ENCODE peak calls at places on chromosomes 7 and 10, in four cellular contexts. V, E, Z and F are unnamed samples.

GRCh38 chr7:105649727-105650381 is 68.6 kb upstream of the EFCAB10 start:
- DNase-seq in V (no peak), E (no peak), Z (no peak), F (peak; percentile 14)

GRCh38 chr7:109476409-109476808 is 906.7 kb downstream of the DNAJB9 start:
- DNase-seq in V (no peak), E (no peak), Z (no peak), F (no peak)

GRCh38 chr10:83562381-83562780 is 576.9 kb upstream of the GHITM start:
- DNase-seq in V (no peak), E (no peak), Z (no peak), F (no peak)

GRCh38 chr7:138396251-138397070 is 63.6 kb upstream of the TRIM24 start:
- DNase-seq in V (peak; percentile 100), E (no peak), Z (no peak), F (no peak)

GRCh38 chr10:34743804-34744203 is 71.3 kb downstream of the PARD3 start:
- DNase-seq in V (no peak), E (no peak), Z (no peak), F (peak; percentile 95)

GRCh38 chr10:71300555-71301370 is 18.3 kb upstream of the SLC29A3 start:
- DNase-seq in V (no peak), E (no peak), Z (no peak), F (no peak)

GRCh38 chr7:51135576-51135975 is 181.0 kb downstream of the COBL start:
- DNase-seq in V (no peak), E (no peak), Z (no peak), F (no peak)

GRCh38 chr10:48551796-48552591 is 52.9 kb downstream of the ARHGAP22 start:
- DNase-seq in V (no peak), E (peak; percentile 73), Z (peak; percentile 29), F (no peak)

GRCh38 chr10:21888959-21889358 is 114.6 kb downstream of the DNAJC1 start:
- DNase-seq in V (no peak), E (no peak), Z (no peak), F (no peak)

GRCh38 chr7:46485481-46486065 is 564.5 kb upstream of the IGFBP3 start:
- DNase-seq in V (no peak), E (no peak), Z (no peak), F (no peak)

GRCh38 chr10:117294039-117294438 is 53.1 kb downstream of the SLC18A2 start:
- DNase-seq in V (no peak), E (no peak), Z (no peak), F (no peak)

GRCh38 chr10:59536576-59537014 is 173.1 kb downstream of the SLC16A9 start:
- DNase-seq in V (no peak), E (no peak), Z (peak; percentile 39), F (peak; percentile 70)

GRCh38 chr10:659710-660141 is 29.7 kb downstream of the DIP2C start:
- DNase-seq in V (no peak), E (no peak), Z (no peak), F (peak; percentile 53)

GRCh38 chr7:3404490-3404889 is 103.4 kb downstream of the SDK1 start:
- DNase-seq in V (no peak), E (no peak), Z (no peak), F (no peak)

GRCh38 chr10:79347894-79348639 is 798 bp downstream of the PPIF start:
- DNase-seq in V (peak; percentile 45), E (peak; percentile 89), Z (peak; percentile 82), F (peak; percentile 91)

GRCh38 chr10:6313107-6313895 is 110.6 kb downstream of the PFKFB3 start:
- DNase-seq in V (no peak), E (no peak), Z (no peak), F (no peak)

GRCh38 chr10:89940076-89940475 is 238.7 kb downstream of the KIF20B start:
- DNase-seq in V (no peak), E (no peak), Z (no peak), F (no peak)

GRCh38 chr7:23334482-23335056 is 35.4 kb downstream of the MALSU1 start:
- DNase-seq in V (peak; percentile 94), E (no peak), Z (peak; percentile 39), F (no peak)

GRCh38 chr7:105336009-105336408 is 52.7 kb downstream of the SRPK2 start:
- DNase-seq in V (no peak), E (no peak), Z (no peak), F (no peak)

GRCh38 chr7:100641463-100641859 is at the start of gene TFR2:
- DNase-seq in V (peak; percentile 41), E (peak; percentile 98), Z (no peak), F (no peak)

GRCh38 chr7:99579956-99580777 is 17.9 kb upstream of the TMEM225B start:
- DNase-seq in V (peak; percentile 6), E (peak; percentile 36), Z (peak; percentile 39), F (no peak)

GRCh38 chr10:103241262-103242011 is 4.2 kb upstream of the RPEL1 start:
- DNase-seq in V (peak; percentile 50), E (no peak), Z (no peak), F (no peak)

GRCh38 chr7:16604054-16604453 is 41.5 kb downstream of the ANKMY2 start:
- DNase-seq in V (peak; percentile 10), E (no peak), Z (no peak), F (no peak)

GRCh38 chr10:85026878-85027467 is 698.6 kb downstream of the CCSER2 start:
- DNase-seq in V (no peak), E (no peak), Z (no peak), F (no peak)

GRCh38 chr10:104350146-104350635 is 3.4 kb upstream of the CFAP58 start:
- DNase-seq in V (peak; percentile 66), E (no peak), Z (peak; percentile 42), F (no peak)

GRCh38 chr7:80346704-80347103 is 165.2 kb downstream of the GNAT3 start:
- DNase-seq in V (no peak), E (no peak), Z (no peak), F (no peak)

GRCh38 chr7:121961491-121961890 is 88.5 kb downstream of the PTPRZ1 start:
- DNase-seq in V (no peak), E (no peak), Z (no peak), F (no peak)

GRCh38 chr7:13414181-13414580 is 575.3 kb downstream of the ETV1 start:
- DNase-seq in V (no peak), E (no peak), Z (no peak), F (no peak)

GRCh38 chr7:30598121-30598876 is 3.6 kb downstream of the GARS1 start:
- DNase-seq in V (no peak), E (no peak), Z (no peak), F (no peak)

GRCh38 chr10:129968937-129969527 is 5.0 kb upstream of the EBF3 start:
- DNase-seq in V (peak; percentile 9), E (no peak), Z (peak; percentile 31), F (peak; percentile 64)

GRCh38 chr10:116268976-116269375 is 4.0 kb downstream of the GFRA1 start:
- DNase-seq in V (no peak), E (no peak), Z (no peak), F (no peak)

GRCh38 chr10:113558336-113558735 is 5.5 kb downstream of the HABP2 start:
- DNase-seq in V (no peak), E (no peak), Z (no peak), F (no peak)

GRCh38 chr7:99926351-99926750 is 3.1 kb downstream of the GJC3 start:
- DNase-seq in V (no peak), E (no peak), Z (no peak), F (no peak)

GRCh38 chr10:27252267-27253000 is 11.8 kb upstream of the ACBD5 start:
- DNase-seq in V (no peak), E (peak; percentile 83), Z (peak; percentile 69), F (no peak)

GRCh38 chr10:1153805-1154351 is 97.7 kb downstream of the WDR37 start:
- DNase-seq in V (no peak), E (no peak), Z (no peak), F (peak; percentile 38)

GRCh38 chr10:102888048-102888447 is 18.8 kb downstream of the AS3MT start:
- DNase-seq in V (no peak), E (no peak), Z (no peak), F (no peak)

GRCh38 chr10:15587271-15587670 is 132.5 kb downstream of the ITGA8 start:
- DNase-seq in V (no peak), E (no peak), Z (no peak), F (no peak)

GRCh38 chr10:44411251-44411650 is 26.4 kb upstream of the CXCL12 start:
- DNase-seq in V (no peak), E (no peak), Z (no peak), F (peak; percentile 35)

DNA sequence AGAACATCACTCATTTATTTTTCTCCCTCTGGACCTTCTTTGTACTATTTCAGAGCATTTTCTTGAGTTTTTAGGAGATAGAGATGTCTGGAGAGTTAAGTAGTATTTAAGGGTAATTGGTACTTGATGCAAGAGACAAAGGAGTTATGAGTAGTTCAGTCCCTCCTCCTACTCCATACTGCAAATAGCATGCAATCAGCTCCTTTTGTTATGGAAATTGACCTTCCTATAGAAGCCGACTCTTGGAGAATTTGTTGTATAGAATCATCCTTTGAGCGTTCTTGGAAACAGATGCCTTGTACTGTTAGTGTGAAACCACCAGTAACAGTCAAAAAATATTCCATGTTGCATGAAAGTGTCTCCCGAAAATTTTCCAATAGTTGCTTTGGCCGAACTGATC is 428.2 kb upstream of the GALNT17 start:
- DNase-seq in V (no peak), E (no peak), Z (no peak), F (no peak)
- H3K36me3 ChIP-seq in V (no peaks in the 10 kb centered on the region), E (no peaks in the 10 kb centered on the region), Z (no peaks in the 10 kb centered on the region), F (no peaks in the 10 kb centered on the region)

GRCh38 chr7:77558598-77558997 is 21.5 kb downstream of the PTPN12 start:
- DNase-seq in V (no peak), E (no peak), Z (no peak), F (no peak)
- TF ChIP-seq EP300 in V (no peak), E (no peak), Z (no peak), F (no peak)

DNA sequence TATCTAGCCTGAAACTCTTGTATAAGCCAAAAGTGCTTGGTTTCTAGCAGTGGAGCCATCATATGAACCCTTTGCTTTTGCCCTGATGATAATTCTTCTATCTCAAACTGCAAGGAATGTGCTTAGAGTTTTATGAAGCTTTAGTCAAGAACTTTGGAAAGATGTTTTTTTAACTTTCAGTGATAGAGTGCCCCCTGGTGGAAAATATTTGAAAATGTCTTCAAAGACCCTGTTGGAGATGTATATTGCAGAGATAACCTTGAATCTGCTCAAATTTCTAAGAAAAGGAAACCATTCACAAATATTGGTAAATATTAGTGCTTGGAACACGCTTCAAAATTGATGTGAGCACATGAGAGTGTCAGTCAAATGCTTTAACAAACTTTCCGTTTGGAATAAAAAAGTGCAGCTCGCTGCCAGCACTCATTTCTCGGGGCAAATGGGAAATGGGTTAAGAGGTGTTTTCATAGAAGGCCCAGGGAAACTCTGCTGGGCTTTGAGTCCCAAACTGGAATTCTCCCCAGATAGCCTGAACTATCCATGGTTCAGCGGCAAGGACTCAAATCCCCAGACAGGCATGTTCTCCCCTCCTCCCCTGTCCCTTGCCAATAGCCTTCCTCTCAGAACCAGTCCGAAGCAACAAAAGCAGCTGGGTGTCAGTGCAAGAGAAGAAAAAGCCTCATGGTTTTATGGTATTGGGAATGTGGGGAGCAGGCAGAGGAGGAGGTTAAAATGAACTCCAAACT is 129.3 kb downstream of the MYOF start:
- DNase-seq in V (peak; percentile 42), E (peak; percentile 37), Z (no peak), F (no peak)
- H3K27me3 ChIP-seq in V (no peaks in the 10 kb centered on the region), E (peaks cover 11% of the 10 kb centered on the region), Z (no peaks in the 10 kb centered on the region), F (no peaks in the 10 kb centered on the region)

GRCh38 chr10:19592276-19592675 is 224.0 kb upstream of the PLXDC2 start:
- DNase-seq in V (peak; percentile 45), E (no peak), Z (no peak), F (no peak)

GRCh38 chr10:19588608-19589007 is 227.6 kb upstream of the PLXDC2 start:
- DNase-seq in V (no peak), E (no peak), Z (no peak), F (no peak)
- H3K36me3 ChIP-seq in V (no peaks in the 10 kb centered on the region), E (no peaks in the 10 kb centered on the region), Z (no peaks in the 10 kb centered on the region), F (no peaks in the 10 kb centered on the region)